ENCODE peak calls at places on chromosomes 4 and X, in six cellular contexts. N, V, X, R, E and T are unnamed samples.

GRCh38 chrX:40192196-40192595 is 94.4 kb upstream of the BCOR start:
- DNase-seq in E (no peak), N (no peak), R (no peak), X (no peak), V (no peak), T (no peak)

GRCh38 chr4:82555279-82555678 is 6.5 kb downstream of the TMEM150C start:
- DNase-seq in X (peak), V (no peak), N (no peak), R (no peak), E (no peak), T (no peak)

GRCh38 chr4:163167333-163167626 is 590 bp upstream of the NAF1 start:
- DNase-seq in X (no peak), R (peak), N (no peak), V (no peak), E (no peak), T (no peak)

GRCh38 chrX:15474058-15474457 is 19.1 kb downstream of the PIR start:
- DNase-seq in N (no peak), E (no peak), R (no peak), X (no peak), V (no peak), T (no peak)

GRCh38 chr4:13705521-13706035 is 78.1 kb upstream of the BOD1L1 start:
- DNase-seq in X (no peak), E (no peak), N (no peak), V (peak), R (no peak), T (no peak)

GRCh38 chrX:49003696-49004095 is 1.6 kb upstream of the GRIPAP1 start:
- DNase-seq in R (no peak), X (no peak), E (no peak), V (no peak), N (no peak), T (no peak)

GRCh38 chr4:38210396-38211114 is 250.4 kb downstream of the PTTG2 start:
- DNase-seq in X (no peak), N (no peak), R (peak), V (no peak), E (peak), T (no peak)

GRCh38 chr4:88865051-88865450 is 167.4 kb upstream of the NAP1L5 start:
- DNase-seq in N (no peak), X (no peak), E (no peak), R (no peak), V (no peak), T (no peak)

GRCh38 chr4:140743194-140743931 is 12.8 kb downstream of the TBC1D9 start:
- DNase-seq in N (no peak), X (peak), R (no peak), E (no peak), V (peak), T (peak)

GRCh38 chr4:54687887-54688841 is 30.4 kb downstream of the KIT start:
- DNase-seq in V (no peak), N (peak), E (no peak), X (no peak), R (no peak), T (no peak)

GRCh38 chr4:141246243-141246642 is 25.5 kb downstream of the ZNF330 start:
- DNase-seq in X (no peak), N (peak), V (peak), R (peak), E (no peak), T (no peak)

GRCh38 chr4:66590488-66591215 is 920.4 kb upstream of the EPHA5 start:
- DNase-seq in V (no peak), E (no peak), R (peak), X (no peak), N (no peak), T (no peak)

GRCh38 chr4:4614925-4615678 is 73.3 kb upstream of the STX18 start:
- DNase-seq in E (no peak), V (no peak), R (no peak), N (peak), X (no peak), T (no peak)

GRCh38 chr4:150178161-150178560 is 99.9 kb downstream of the DCLK2 start:
- DNase-seq in V (no peak), N (no peak), R (peak), X (no peak), E (no peak), T (no peak)

GRCh38 chr4:5955856-5956255 is 62.4 kb downstream of the C4orf50 start:
- DNase-seq in V (no peak), N (no peak), E (no peak), X (no peak), R (no peak), T (peak)

GRCh38 chr4:139692300-139693012 is 26.8 kb downstream of the MGST2 start:
- DNase-seq in E (no peak), X (peak), V (peak), N (no peak), R (peak), T (no peak)

GRCh38 chr4:74366367-74366891 is 1.5 kb downstream of the EREG start:
- DNase-seq in R (no peak), X (no peak), V (no peak), E (no peak), N (no peak), T (no peak)

GRCh38 chrX:66676990-66677389 is 38.1 kb upstream of the EDA2R start:
- DNase-seq in X (no peak), V (no peak), N (no peak), R (peak), E (no peak), T (no peak)

GRCh38 chrX:19513383-19513782 is 1.9 kb downstream of the MAP3K15 start:
- DNase-seq in R (no peak), V (no peak), E (no peak), N (no peak), X (peak), T (no peak)

GRCh38 chr4:87044511-87045369 is 109.9 kb downstream of the AFF1 start:
- DNase-seq in R (no peak), V (no peak), E (no peak), N (no peak), X (peak), T (no peak)

GRCh38 chrX:13080128-13080795 is 35.8 kb upstream of the FAM9C start:
- DNase-seq in N (no peak), V (no peak), R (no peak), X (no peak), E (no peak), T (no peak)
- H3K4me3 ChIP-seq in N (no peak), V (no peak), R (no peak), X (no peak), E (no peak), T (no peak)

GRCh38 chr4:52103314-52103713 is 52.2 kb downstream of the SPATA18 start:
- DNase-seq in X (peak), R (peak), N (no peak), V (peak), E (no peak), T (no peak)
- TF ChIP-seq CTCF in X (peak), R (peak), N (no peak), V (peak), E (peak), T (no peak)

GRCh38 chrX:108439961-108440696 is 491 bp downstream of the COL4A5 start:
- DNase-seq in N (no peak), X (peak), R (peak), V (peak), E (peak), T (no peak)

GRCh38 chrX:108439434-108439883 is at the start of gene COL4A5:
- DNase-seq in V (peak), E (peak), R (peak), N (peak), X (peak), T (no peak)

GRCh38 chrX:108435261-108435660 is 3.0 kb downstream of the COL4A6 start:
- DNase-seq in V (no peak), R (no peak), N (no peak), E (no peak), X (no peak), T (no peak)

GRCh38 chrX:108437354-108437753 is 868 bp downstream of the COL4A6 start:
- DNase-seq in X (peak), N (no peak), V (peak), E (no peak), R (no peak), T (no peak)

DNA sequence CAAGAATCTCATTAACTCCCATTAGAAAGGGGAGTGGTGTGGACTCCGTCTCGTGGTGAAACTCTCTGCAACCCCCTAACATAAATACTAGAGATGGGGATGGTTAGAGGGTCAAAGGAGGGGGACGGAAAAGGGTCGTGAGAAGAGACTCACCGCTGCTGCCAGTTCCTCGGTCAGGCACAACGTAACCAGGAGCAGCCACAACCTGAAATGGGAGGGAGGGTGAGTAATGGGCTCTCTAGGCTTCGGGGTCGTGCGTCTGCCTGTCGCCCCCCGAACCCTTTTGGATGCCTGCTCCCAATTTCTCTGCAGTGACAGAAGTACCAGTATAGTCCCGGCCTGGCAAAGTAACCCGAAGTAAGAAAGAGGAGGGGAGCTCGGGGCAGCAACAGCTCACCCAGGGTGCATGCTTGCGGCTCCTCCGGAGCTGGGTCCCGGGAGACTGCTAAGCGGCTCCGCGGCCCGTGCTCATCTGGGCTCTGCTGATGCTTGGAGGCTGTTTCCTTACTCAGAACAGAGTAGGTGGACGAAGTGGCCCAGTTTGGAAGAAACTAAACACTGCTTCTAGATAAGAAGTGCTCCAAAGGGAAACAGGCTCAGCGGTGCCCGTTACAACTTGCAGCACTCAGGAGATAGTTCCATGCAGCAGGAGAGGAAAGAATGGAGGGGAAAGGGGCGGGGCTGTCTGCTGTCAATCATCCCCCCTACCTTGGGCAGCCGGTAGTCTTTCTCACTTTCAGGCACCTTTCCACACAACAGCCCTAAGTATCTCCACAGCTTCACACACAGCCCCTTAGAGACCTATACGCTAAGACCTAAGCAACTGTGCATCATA is at the start of gene COL4A6:
- DNase-seq in V (peak), X (peak), N (no peak), R (no peak), E (peak), T (no peak)
- H3K4me3 ChIP-seq in V (peak), X (peak), N (peak), R (peak), E (peak), T (no peak)

GRCh38 chr4:2103127-2103842 is 44.2 kb downstream of the NAT8L start:
- DNase-seq in E (no peak), V (no peak), N (no peak), X (no peak), R (no peak), T (no peak)
- TF ChIP-seq CTCF in E (no peak), V (no peak), N (no peak), X (no peak), R (no peak), T (no peak)